ENCODE peak calls at places on chromosomes 13 and 19, in eight cellular contexts. F is lower lobe of right lung, N is activated B cell treated with CpG ODN at 0.5 μM for 24 hours, X is astrocyte of the spinal cord, L is MM.1S, U is kidney, R is AG10803, A is A549. M is an unnamed sample.

GRCh38 chr19:273393-273792 is 17.8 kb downstream of the PLPP2 start:
- DNase-seq in F (no peak), N (no peak), X (no peak), L (no peak), U (no peak), R (no peak), A (no peak), M (no peak)

GRCh38 chr19:18109731-18110671 is 12.4 kb downstream of the MAST3 start:
- DNase-seq in F (peak; percentile 85), N (peak; percentile 62), X (no peak), L (peak; percentile 44), U (peak; percentile 89), R (no peak), A (no peak), M (no peak)

GRCh38 chr19:43489310-43489709 is 15.2 kb downstream of the PHLDB3 start:
- DNase-seq in F (no peak), N (no peak), X (no peak), L (no peak), U (peak; percentile 2), R (no peak), A (no peak), M (no peak)

GRCh38 chr19:19403373-19403901 is 2.0 kb upstream of the GATAD2A start:
- DNase-seq in F (no peak), N (no peak), X (peak; percentile 22), L (no peak), U (peak; percentile 37), R (peak; percentile 59), A (no peak), M (no peak)

GRCh38 chr19:15722956-15723355 is 4.9 kb upstream of the OR10H2 start:
- DNase-seq in F (no peak), N (no peak), X (no peak), L (no peak), U (no peak), R (no peak), A (no peak), M (no peak)

GRCh38 chr19:45780448-45781281 is 1.6 kb downstream of the DMPK start:
- DNase-seq in F (no peak), N (no peak), X (no peak), L (no peak), U (no peak), R (no peak), A (peak; percentile 39), M (no peak)

GRCh38 chr13:25910243-25910642 is 141.6 kb downstream of the SHISA2 start:
- DNase-seq in F (no peak), N (no peak), X (no peak), L (no peak), U (no peak), R (no peak), A (no peak), M (no peak)

GRCh38 chr13:50672025-50672424 is 171.5 kb downstream of the DLEU7 start:
- DNase-seq in F (peak; percentile 41), N (no peak), X (no peak), L (no peak), U (no peak), R (peak; percentile 58), A (no peak), M (no peak)

GRCh38 chr19:50500060-50500752 is 10.8 kb downstream of the JOSD2 start:
- DNase-seq in F (peak; percentile 44), N (no peak), X (no peak), L (no peak), U (peak; percentile 62), R (no peak), A (no peak), M (no peak)
- TF ChIP-seq CTCF in F (no peak), N (no peak), X (peak; percentile 24), L (no peak), U (no peak), R (no peak), A (peak; percentile 19), M (peak; percentile 41)

GRCh38 chr19:35714601-35715354 is 3.0 kb upstream of the KMT2B start:
- DNase-seq in F (no peak), N (no peak), X (no peak), L (no peak), U (peak; percentile 68), R (no peak), A (peak; percentile 61), M (no peak)
- TF ChIP-seq CTCF in F (no peak), N (no peak), X (no peak), L (no peak), U (no peak), R (no peak), A (no peak), M (no peak)

GRCh38 chr13:46804391-46804815 is 7.4 kb upstream of the ESD start:
- DNase-seq in F (no peak), N (no peak), X (peak; percentile 95), L (no peak), U (no peak), R (peak; percentile 95), A (peak; percentile 14), M (no peak)
- TF ChIP-seq CTCF in F (no peak), N (no peak), X (no peak), L (no peak), U (no peak), R (peak; percentile 25), A (no peak), M (no peak)

DNA sequence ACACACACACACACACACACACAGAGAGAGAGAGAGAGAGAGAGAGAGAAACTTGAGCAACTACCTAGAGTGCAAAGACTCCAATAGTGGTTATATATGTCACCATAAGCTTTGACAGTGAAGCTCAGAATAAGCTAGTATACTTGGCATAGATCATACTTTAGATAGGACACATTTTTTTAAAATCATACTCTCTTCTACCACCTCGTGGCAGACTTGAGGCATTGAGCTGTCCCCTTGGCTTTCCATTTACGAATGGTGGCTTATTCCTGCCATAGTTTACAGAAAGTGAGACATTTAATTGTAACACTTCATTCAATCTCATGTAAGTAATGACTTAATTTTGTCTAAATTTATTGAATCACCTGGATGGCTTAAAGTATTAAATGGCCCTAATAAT is 108.2 kb downstream of the EDNRB start:
- DNase-seq in F (no peak), N (no peak), X (peak; percentile 8), L (peak; percentile 58), U (no peak), R (peak; percentile 23), A (peak; percentile 2), M (no peak)
- TF ChIP-seq CTCF in F (peak; percentile 53), N (no peak), X (peak; percentile 35), L (peak; percentile 45), U (peak; percentile 7), R (peak; percentile 55), A (no peak), M (peak; percentile 12)